ENCODE peak calls at places on chromosomes 2 and 18, in ten cellular contexts. N is GM12865, Q is BE2C, G is breast epithelium, C is PC-3, D is cardiac muscle cell, R is GM12864, K is nephron progenitor cell, F is progenitor cell of endocrine pancreas, O is AG09309. A is an unnamed sample.

GRCh38 chr2:187390891-187391290 is 57.2 kb downstream of the CALCRL start:
- DNase-seq in R (no peak), K (no peak), G (no peak), N (no peak), D (peak), C (peak), Q (no peak), O (peak), F (no peak), A (no peak)

GRCh38 chr2:164388511-164388910 is 232.8 kb downstream of the GRB14 start:
- DNase-seq in D (peak), O (peak), Q (no peak), F (no peak), N (peak), C (peak), R (no peak), K (no peak), G (no peak), A (no peak)

GRCh38 chr2:170996316-170996715 is 67.3 kb downstream of the GORASP2 start:
- DNase-seq in C (no peak), F (no peak), Q (no peak), N (no peak), R (no peak), D (peak), K (no peak), G (no peak), O (no peak), A (no peak)

GRCh38 chr2:72803626-72804320 is 22.1 kb downstream of the EXOC6B start:
- DNase-seq in Q (no peak), R (no peak), O (no peak), N (no peak), C (no peak), D (no peak), G (no peak), F (no peak), K (no peak), A (no peak)

GRCh38 chr2:171316755-171317337 is 116.9 kb downstream of the METTL8 start:
- DNase-seq in Q (no peak), C (no peak), N (no peak), D (no peak), R (no peak), K (no peak), O (no peak), G (no peak), F (no peak), A (no peak)

GRCh38 chr2:59149271-59149670 is 908.1 kb upstream of the FANCL start:
- DNase-seq in R (no peak), D (no peak), F (no peak), C (no peak), K (no peak), Q (no peak), O (no peak), G (no peak), N (no peak), A (no peak)

GRCh38 chr2:88100489-88100858 is 27.4 kb downstream of the FABP1 start:
- DNase-seq in F (no peak), G (no peak), O (no peak), N (no peak), Q (no peak), R (no peak), D (no peak), K (no peak), C (no peak), A (no peak)

GRCh38 chr2:102049756-102050443 is 58.1 kb downstream of the IL1R2 start:
- DNase-seq in Q (no peak), R (no peak), D (peak), N (no peak), O (no peak), C (no peak), K (no peak), G (no peak), F (no peak), A (no peak)

GRCh38 chr18:76621782-76622495 is 126.9 kb upstream of the ZNF516 start:
- DNase-seq in R (no peak), D (peak), G (no peak), Q (no peak), O (no peak), F (no peak), K (no peak), N (no peak), C (no peak), A (no peak)

GRCh38 chr2:24327988-24328387 is 32.3 kb downstream of the ITSN2 start:
- DNase-seq in F (no peak), C (no peak), G (no peak), D (no peak), N (no peak), O (no peak), Q (no peak), K (no peak), R (no peak), A (no peak)

GRCh38 chr2:192398236-192398635 is 203.5 kb upstream of the TMEFF2 start:
- DNase-seq in D (no peak), K (no peak), C (no peak), Q (no peak), F (no peak), R (no peak), O (no peak), G (no peak), N (no peak), A (no peak)

GRCh38 chr18:45334188-45334587 is 281.1 kb upstream of the SLC14A2 start:
- DNase-seq in G (no peak), K (no peak), F (no peak), C (no peak), D (no peak), R (no peak), Q (no peak), O (no peak), N (no peak), A (no peak)

GRCh38 chr2:85599468-85600234 is 2.8 kb downstream of the TMEM150A start:
- DNase-seq in F (no peak), G (no peak), N (no peak), K (no peak), C (no peak), D (no peak), R (no peak), Q (no peak), O (no peak), A (no peak)

GRCh38 chr2:109144271-109144670 is 15.3 kb downstream of the SH3RF3 start:
- DNase-seq in C (no peak), K (no peak), O (no peak), F (no peak), R (no peak), Q (no peak), D (no peak), G (no peak), N (peak), A (no peak)

GRCh38 chr2:65075176-65075575 is 19.0 kb downstream of the CEP68 start:
- DNase-seq in G (no peak), R (no peak), D (no peak), F (no peak), C (no peak), Q (no peak), K (no peak), N (no peak), O (no peak), A (no peak)

GRCh38 chr2:217098435-217098834 is 238.6 kb upstream of the TNP1 start:
- DNase-seq in N (no peak), G (no peak), F (no peak), O (no peak), K (no peak), Q (no peak), R (no peak), D (no peak), C (no peak), A (no peak)

GRCh38 chr2:102736174-102736606 is 25.6 kb upstream of the TMEM182 start:
- DNase-seq in C (peak), G (no peak), D (peak), F (no peak), Q (peak), O (no peak), K (peak), N (no peak), R (no peak), A (peak)

GRCh38 chr2:205867371-205867770 is 185.1 kb downstream of the NRP2 start:
- DNase-seq in G (no peak), F (no peak), Q (no peak), N (no peak), D (no peak), K (no peak), C (no peak), O (no peak), R (no peak), A (no peak)

GRCh38 chr2:163774862-163775261 is 39.1 kb upstream of the FIGN start:
- DNase-seq in K (no peak), D (peak), C (peak), N (no peak), R (no peak), G (no peak), Q (no peak), O (peak), F (no peak), A (no peak)

GRCh38 chr18:8704361-8705279 is 736 bp upstream of the MTCL1 start:
- DNase-seq in K (peak), D (peak), G (peak), C (peak), N (peak), Q (peak), O (peak), R (no peak), F (peak), A (peak)

GRCh38 chr2:109166811-109167210 is 37.8 kb downstream of the SH3RF3 start:
- DNase-seq in R (no peak), O (peak), F (no peak), N (no peak), C (no peak), Q (no peak), D (peak), G (no peak), K (no peak), A (no peak)

GRCh38 chr2:3243804-3244203 is 133.8 kb downstream of the EIPR1 start:
- DNase-seq in R (no peak), D (no peak), C (no peak), F (no peak), O (no peak), Q (no peak), K (no peak), G (no peak), N (no peak), A (no peak)

GRCh38 chr18:8409151-8409550 is 200.1 kb upstream of the RAB12 start:
- DNase-seq in C (no peak), D (no peak), F (no peak), O (no peak), Q (no peak), K (no peak), R (no peak), N (no peak), G (no peak), A (no peak)

GRCh38 chr2:45888167-45888566 is 236.7 kb downstream of the PRKCE start:
- DNase-seq in O (no peak), C (no peak), F (no peak), K (no peak), G (no peak), N (no peak), Q (no peak), D (peak), R (no peak), A (no peak)

GRCh38 chr18:23487738-23488625 is 15.3 kb upstream of the RMC1 start:
- DNase-seq in O (no peak), C (peak), R (peak), Q (no peak), D (peak), N (peak), K (no peak), F (no peak), G (no peak), A (no peak)

GRCh38 chr18:67776929-67777328 is 260.4 kb upstream of the DSEL start:
- DNase-seq in O (no peak), D (peak), N (no peak), K (no peak), C (peak), G (no peak), Q (no peak), R (no peak), F (no peak), A (no peak)

GRCh38 chr2:32832821-32833220 is 113.9 kb upstream of the LTBP1 start:
- DNase-seq in N (no peak), K (no peak), Q (no peak), R (no peak), G (no peak), C (no peak), D (peak), O (no peak), F (no peak), A (no peak)

GRCh38 chr2:209501579-209501978 is 77.7 kb downstream of the MAP2 start:
- DNase-seq in G (no peak), F (no peak), Q (no peak), O (no peak), N (no peak), R (no peak), K (no peak), C (no peak), D (no peak), A (no peak)

GRCh38 chr2:85647823-85648526 is 20.0 kb downstream of the SFTPB start:
- DNase-seq in C (no peak), G (no peak), Q (no peak), D (no peak), K (no peak), N (peak), R (peak), O (no peak), F (no peak), A (no peak)

GRCh38 chr18:22710628-22711380 is 222.3 kb upstream of the RBBP8 start:
- DNase-seq in D (peak), F (no peak), K (peak), N (no peak), G (no peak), O (peak), Q (no peak), C (peak), R (no peak), A (peak)

GRCh38 chr2:98705333-98705617 is 25.7 kb downstream of the MGAT4A start:
- DNase-seq in Q (no peak), N (no peak), F (no peak), G (no peak), K (no peak), D (no peak), O (no peak), R (no peak), C (no peak), A (no peak)

GRCh38 chr2:168090366-168091019 is 156.9 kb downstream of the STK39 start:
- DNase-seq in R (peak), G (no peak), C (no peak), Q (no peak), D (no peak), N (peak), O (no peak), K (no peak), F (no peak), A (no peak)

GRCh38 chr2:168097431-168097830 is 150.0 kb downstream of the STK39 start:
- DNase-seq in N (no peak), G (no peak), F (no peak), Q (no peak), K (peak), D (no peak), O (no peak), R (no peak), C (no peak), A (no peak)

GRCh38 chr2:168091986-168092385 is 155.4 kb downstream of the STK39 start:
- DNase-seq in G (no peak), R (no peak), Q (no peak), N (no peak), C (no peak), K (no peak), O (no peak), F (no peak), D (no peak), A (no peak)

GRCh38 chr2:168096158-168096557 is 151.2 kb downstream of the STK39 start:
- DNase-seq in Q (no peak), O (no peak), K (no peak), R (no peak), N (no peak), C (no peak), G (no peak), D (no peak), F (no peak), A (no peak)
- TF ChIP-seq CTCF in Q (no peak), O (no peak), K (no peak), R (no peak), N (no peak), C (no peak), G (no peak), D (no peak), F (no peak), A (no peak)

GRCh38 chr2:120736955-120737801 is 1.5 kb downstream of the GLI2 start:
- DNase-seq in F (peak), O (peak), D (peak), Q (peak), R (no peak), G (no peak), K (peak), C (peak), N (no peak), A (no peak)
- TF ChIP-seq CTCF in F (no peak), O (no peak), D (no peak), Q (no peak), R (no peak), G (no peak), K (no peak), C (no peak), N (no peak), A (no peak)

DNA sequence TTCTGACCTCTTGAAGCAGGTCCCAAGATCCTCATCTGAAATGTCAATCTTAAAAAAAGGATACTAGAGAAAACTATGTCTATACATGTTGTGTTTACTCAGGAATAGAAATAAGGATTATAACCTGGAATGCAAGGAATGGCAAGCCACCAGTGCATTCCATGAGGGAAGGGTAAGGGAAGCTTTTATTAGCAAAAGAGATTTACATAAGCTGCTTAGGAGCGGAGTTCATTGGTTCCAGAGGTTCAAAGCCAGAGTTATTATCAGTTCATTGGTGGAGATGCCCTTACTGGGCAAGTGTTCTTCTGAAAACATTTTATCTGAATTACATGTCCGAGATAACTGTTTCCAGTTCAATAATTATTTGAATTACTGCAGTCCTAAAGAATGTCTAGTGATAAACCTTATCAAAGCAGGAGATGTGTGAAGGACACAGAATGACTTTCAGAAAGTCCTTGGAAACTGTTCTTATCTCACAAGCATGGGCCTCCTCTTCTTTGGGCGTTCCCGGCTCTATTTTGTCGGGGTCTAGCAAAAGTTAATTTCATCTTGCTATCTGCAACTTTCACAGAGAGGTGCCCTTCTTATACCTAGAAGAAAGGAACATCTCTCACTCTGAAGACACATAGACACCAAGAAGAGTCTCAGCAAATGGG is 23.5 kb downstream of the COMMD1 start:
- DNase-seq in D (no peak), O (no peak), Q (no peak), C (no peak), R (no peak), G (no peak), N (no peak), F (no peak), K (no peak), A (no peak)
- TF ChIP-seq CTCF in D (no peak), O (no peak), Q (no peak), C (no peak), R (no peak), G (no peak), N (no peak), F (no peak), K (no peak), A (no peak)

GRCh38 chr2:96261328-96262003 is 4.3 kb downstream of the TMEM127 start:
- DNase-seq in F (no peak), O (no peak), N (no peak), C (no peak), Q (no peak), G (no peak), D (no peak), R (no peak), K (no peak), A (no peak)

GRCh38 chr2:96258393-96259022 is 7.3 kb downstream of the TMEM127 start:
- DNase-seq in F (no peak), N (no peak), D (no peak), K (no peak), Q (no peak), O (no peak), C (no peak), G (no peak), R (no peak), A (no peak)

GRCh38 chr2:96259497-96259921 is 6.3 kb downstream of the TMEM127 start:
- DNase-seq in N (no peak), D (no peak), K (no peak), F (no peak), R (no peak), G (no peak), Q (no peak), O (no peak), C (no peak), A (peak)

GRCh38 chr2:96262306-96262705 is 3.5 kb downstream of the TMEM127 start:
- DNase-seq in O (no peak), R (no peak), N (no peak), G (no peak), F (no peak), Q (no peak), D (no peak), C (no peak), K (no peak), A (no peak)

GRCh38 chr2:96260404-96261260 is 5.2 kb downstream of the TMEM127 start:
- DNase-seq in F (no peak), K (peak), O (peak), D (peak), C (peak), R (no peak), G (peak), Q (peak), N (peak), A (peak)
- TF ChIP-seq CTCF in F (peak), K (no peak), O (peak), D (peak), C (peak), R (peak), G (no peak), Q (peak), N (peak), A (no peak)

DNA sequence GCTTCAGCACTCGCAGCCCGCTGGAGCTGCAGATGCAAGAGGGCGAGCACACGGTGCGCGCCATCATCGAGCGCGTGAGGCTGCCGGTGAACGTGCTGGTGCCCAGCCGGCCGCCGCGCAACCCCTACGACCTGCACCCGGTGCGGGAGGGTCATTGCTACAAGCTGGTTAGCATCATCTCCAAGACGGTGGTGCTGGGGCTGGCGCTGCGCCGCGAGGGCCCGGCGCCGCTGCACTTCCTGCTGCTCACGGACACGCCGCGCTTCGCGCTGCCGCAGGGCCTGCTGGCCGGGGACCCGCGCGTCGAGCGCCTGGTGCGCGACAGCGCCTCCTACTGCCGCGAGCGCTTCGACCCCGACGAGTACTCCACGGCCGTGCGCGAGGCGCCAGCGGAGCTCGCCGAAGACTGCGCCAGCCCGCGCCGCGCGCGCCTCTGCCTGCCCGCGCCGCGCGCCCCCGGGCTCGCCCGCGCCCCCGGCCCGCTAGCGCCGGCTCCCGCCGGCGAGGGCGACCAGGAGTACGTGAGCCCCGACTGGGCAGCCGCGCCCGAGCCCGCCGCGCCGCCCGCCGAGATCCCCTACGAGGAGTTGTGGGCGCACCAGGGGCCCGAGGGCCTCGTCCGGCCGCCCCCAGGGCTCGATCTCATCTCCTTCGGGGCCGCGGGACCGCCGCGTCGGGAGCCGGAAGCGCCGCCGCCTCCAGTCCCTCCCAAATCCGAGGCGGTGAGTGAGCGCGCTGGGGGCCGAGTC is 11.8 kb downstream of the GAREM2 start:
- DNase-seq in F (peak), K (peak), C (no peak), N (peak), G (no peak), D (peak), R (peak), O (peak), Q (no peak), A (peak)
- TF ChIP-seq CTCF in F (peak), K (peak), C (no peak), N (peak), G (no peak), D (peak), R (peak), O (peak), Q (no peak), A (peak)

GRCh38 chr2:73987109-73987947 is 2.6 kb downstream of the TET3 start:
- DNase-seq in Q (no peak), R (no peak), F (no peak), D (peak), C (peak), N (peak), K (no peak), G (peak), O (no peak), A (no peak)
- TF ChIP-seq CTCF in Q (peak), R (no peak), F (no peak), D (peak), C (peak), N (peak), K (no peak), G (no peak), O (no peak), A (no peak)

A was measured in glutamatergic neuron.